ENCODE peak calls at places on chromosomes 6 and 20, in six cellular contexts. G is adrenal gland, X is heart right ventricle, E is cardiac muscle cell, C is endodermal cell, O is cardiac fibroblast. U is an unnamed sample.

GRCh38 chr6:139060332-139060731 is 31.8 kb downstream of the ABRACL start:
- DNase-seq in X (no peak), C (no peak), G (no peak), E (no peak), O (peak), U (no peak)

GRCh38 chr6:157990321-157991066 is 8.8 kb downstream of the SYNJ2 start:
- DNase-seq in O (no peak), C (no peak), E (no peak), G (no peak), X (no peak), U (no peak)

GRCh38 chr6:143514996-143515760 is 3.7 kb upstream of the FUCA2 start:
- DNase-seq in C (no peak), G (peak), O (peak), E (peak), X (peak), U (peak)

GRCh38 chr6:75170666-75171065 is 35.2 kb downstream of the COL12A1 start:
- DNase-seq in O (peak), G (no peak), C (no peak), E (no peak), X (no peak), U (no peak)

GRCh38 chr6:43723737-43724295 is 36.2 kb upstream of the MRPS18A start:
- DNase-seq in X (peak), G (peak), E (peak), C (peak), O (peak), U (peak)

GRCh38 chr6:104575536-104575935 is 284.2 kb downstream of the HACE1 start:
- DNase-seq in C (peak), X (no peak), G (no peak), O (no peak), E (no peak), U (no peak)

GRCh38 chr6:44120692-44121443 is 6.4 kb downstream of the MRPL14 start:
- DNase-seq in C (peak), O (no peak), E (no peak), X (no peak), G (no peak), U (no peak)

GRCh38 chr6:119278625-119279024 is 70.9 kb downstream of the MAN1A1 start:
- DNase-seq in G (no peak), C (no peak), E (no peak), X (no peak), O (no peak), U (no peak)

GRCh38 chr20:58554541-58554940 is 39.3 kb upstream of the APCDD1L start:
- DNase-seq in O (no peak), G (peak), X (no peak), C (peak), E (no peak), U (no peak)

GRCh38 chr6:140485740-140486467 is 1111.5 kb upstream of the CITED2 start:
- DNase-seq in O (peak), X (no peak), E (no peak), C (no peak), G (no peak), U (peak)

GRCh38 chr6:138250513-138251247 is 32.4 kb upstream of the PBOV1 start:
- DNase-seq in E (no peak), O (peak), X (no peak), G (peak), C (no peak), U (peak)

GRCh38 chr6:142695016-142695415 is 250.0 kb downstream of the HIVEP2 start:
- DNase-seq in G (no peak), E (no peak), O (peak), C (no peak), X (peak), U (no peak)

DNA sequence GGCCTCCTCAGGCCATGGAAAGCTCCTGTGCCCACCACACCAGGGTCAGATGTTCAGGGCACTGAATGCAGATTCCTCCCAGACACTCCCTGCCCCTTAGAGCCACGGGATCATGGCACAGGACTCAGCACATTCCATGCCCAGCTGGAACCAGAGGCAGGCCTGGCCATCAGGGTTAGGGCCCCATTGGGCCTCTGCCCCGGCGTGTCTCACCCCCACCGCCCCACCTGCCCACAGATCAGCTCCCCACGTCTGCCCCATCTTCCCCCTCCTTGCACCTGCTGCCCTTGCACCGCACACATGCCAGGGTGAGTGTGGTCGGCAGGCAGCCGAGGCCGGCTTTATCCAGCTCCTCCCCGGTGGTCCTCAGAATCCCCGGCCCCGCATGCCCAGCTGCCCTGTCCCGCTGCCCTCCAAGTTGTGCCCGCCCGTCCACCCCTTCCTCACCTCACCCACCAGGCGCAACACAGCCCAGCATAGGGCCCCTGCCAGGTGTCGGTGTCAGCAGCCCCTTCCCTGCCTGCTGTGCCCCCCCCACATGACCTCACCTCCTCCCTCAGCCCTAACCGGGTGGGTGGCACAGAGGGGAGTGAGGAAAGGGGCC is 2.2 kb upstream of the SRMS start:
- DNase-seq in O (no peak), E (no peak), C (no peak), G (no peak), X (no peak), U (no peak)
- TF ChIP-seq CTCF in O (no peak), E (no peak), C (no peak), G (no peak), X (no peak), U (no peak)

GRCh38 chr6:150293019-150293418 is 75.8 kb upstream of the IYD start:
- DNase-seq in O (no peak), G (no peak), X (no peak), C (no peak), E (no peak), U (no peak)
- TF ChIP-seq CTCF in O (no peak), G (no peak), X (no peak), C (no peak), E (no peak), U (no peak)

DNA sequence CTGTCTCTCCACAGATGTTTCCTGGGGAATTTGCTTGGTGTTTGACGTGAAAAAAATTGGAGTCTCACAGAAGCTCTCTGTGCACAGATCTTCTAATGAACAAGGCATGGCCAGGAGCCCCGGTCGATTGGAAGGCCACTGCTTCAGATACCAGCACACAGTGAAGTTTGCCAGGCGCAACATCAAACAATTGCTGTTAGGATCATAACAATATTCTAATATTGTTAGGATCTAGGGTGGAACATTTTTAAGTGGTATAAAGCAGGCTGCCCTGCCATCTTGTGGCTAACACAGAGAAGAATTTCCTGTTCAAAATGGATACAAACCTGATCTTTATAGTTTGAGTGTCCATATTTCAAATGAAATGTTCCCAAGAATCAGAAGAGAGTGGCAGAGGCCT is 64.1 kb downstream of the C6orf118 start:
- DNase-seq in E (peak), C (no peak), O (peak), G (no peak), X (no peak), U (no peak)
- TF ChIP-seq CTCF in E (peak), C (peak), O (peak), G (peak), X (peak), U (no peak)

DNA sequence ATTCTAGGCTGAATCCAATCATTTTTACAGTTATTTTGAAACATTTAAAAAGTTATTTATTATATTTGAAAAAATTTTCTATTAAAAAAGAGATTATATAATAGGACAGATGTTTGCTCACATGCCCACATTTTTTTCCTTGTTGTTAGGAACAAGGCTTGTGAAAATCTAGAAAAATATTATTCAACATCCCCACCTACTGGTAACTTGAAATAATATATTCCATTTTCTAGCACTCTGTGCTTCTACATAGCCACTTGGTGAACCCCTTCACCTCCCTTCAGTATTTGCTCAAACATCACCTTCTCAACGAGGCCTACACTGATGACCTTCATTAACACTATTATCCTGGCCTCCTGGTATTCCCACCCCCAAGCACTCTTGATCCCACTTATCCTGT is 18.4 kb upstream of the GPRC6A start:
- DNase-seq in X (no peak), O (peak), C (no peak), G (no peak), E (peak), U (no peak)
- TF ChIP-seq CTCF in X (peak), O (peak), C (peak), G (peak), E (peak), U (peak)

GRCh38 chr6:41896280-41896679 is 1.1 kb upstream of the USP49 start:
- DNase-seq in E (no peak), X (no peak), C (no peak), O (no peak), G (no peak), U (no peak)

DNA sequence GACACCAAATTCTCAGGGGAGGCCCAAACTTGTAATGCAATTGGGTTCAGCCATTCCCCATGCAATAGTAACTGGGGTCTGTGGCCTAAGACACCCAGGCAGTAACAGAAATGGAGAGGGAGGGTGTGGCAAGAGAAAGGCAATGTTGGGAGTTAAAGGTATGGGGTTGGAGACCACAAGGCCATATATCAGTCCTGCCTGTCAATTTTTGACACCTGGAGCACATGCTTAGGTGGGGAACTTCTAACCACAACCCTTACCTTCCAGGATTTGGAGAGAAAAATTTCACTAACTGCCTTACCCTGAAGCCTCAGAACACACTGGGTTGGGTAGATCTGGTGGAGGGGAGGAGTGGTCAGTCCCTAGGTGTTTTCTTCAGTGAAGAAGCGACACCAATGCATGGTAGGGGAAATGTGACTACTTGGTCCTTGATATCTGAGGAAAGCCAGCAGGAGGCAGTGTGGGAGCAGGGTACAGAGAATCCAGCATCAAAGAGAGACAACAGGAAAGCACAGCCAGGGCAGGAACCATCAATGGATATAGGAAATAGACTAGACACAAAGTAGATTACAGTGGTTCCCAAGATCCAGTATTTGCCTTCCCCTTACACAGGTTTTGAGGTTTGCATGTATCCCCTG is 6.8 kb upstream of the USP49 start:
- DNase-seq in O (peak), G (peak), E (no peak), X (no peak), C (peak), U (no peak)
- TF ChIP-seq CTCF in O (peak), G (peak), E (peak), X (peak), C (peak), U (no peak)

U was measured in left lung.